ENCODE peak calls at places on chromosome 6, in four cellular contexts. G, L, M and U are unnamed samples.

GRCh38 chr6:41602864-41603608 is 35.2 kb upstream of the MDFI start:
- DNase-seq in G (peak; percentile 76), L (peak; percentile 55), M (peak; percentile 81), U (peak; percentile 99)

GRCh38 chr6:16146527-16146955 is 17.7 kb downstream of the MYLIP start:
- DNase-seq in G (no peak), L (no peak), M (no peak), U (no peak)

GRCh38 chr6:37366910-37367309 is 13.1 kb downstream of the RNF8 start:
- DNase-seq in G (no peak), L (no peak), M (no peak), U (no peak)

GRCh38 chr6:156407334-156407733 is 369.8 kb upstream of the ARID1B start:
- DNase-seq in G (no peak), L (no peak), M (no peak), U (no peak)

GRCh38 chr6:89287351-89288028 is 27.6 kb downstream of the GABRR2 start:
- DNase-seq in G (no peak), L (no peak), M (no peak), U (no peak)

GRCh38 chr6:73248192-73248898 is 14.7 kb downstream of the KHDC1 start:
- DNase-seq in G (no peak), L (no peak), M (no peak), U (peak; percentile 13)

GRCh38 chr6:147204843-147205311 is 660 bp downstream of the STXBP5 start:
- DNase-seq in G (no peak), L (no peak), M (peak; percentile 28), U (peak; percentile 14)

GRCh38 chr6:27608916-27609883 is 136.3 kb upstream of the ZNF184 start:
- DNase-seq in G (no peak), L (no peak), M (peak; percentile 65), U (peak; percentile 87)

GRCh38 chr6:163327936-163328335 is 86.6 kb upstream of the QKI start:
- DNase-seq in G (no peak), L (no peak), M (no peak), U (no peak)

GRCh38 chr6:87066449-87067288 is 28.2 kb downstream of the CGA start:
- DNase-seq in G (peak; percentile 43), L (no peak), M (peak; percentile 75), U (peak; percentile 89)

GRCh38 chr6:170074907-170075306 is 216.0 kb downstream of the DLL1 start:
- DNase-seq in G (no peak), L (peak; percentile 1), M (no peak), U (peak; percentile 43)

GRCh38 chr6:118959903-118960302 is 24.9 kb upstream of the MCM9 start:
- DNase-seq in G (no peak), L (no peak), M (no peak), U (no peak)

GRCh38 chr6:47485083-47485482 is 7.5 kb downstream of the CD2AP start:
- DNase-seq in G (no peak), L (no peak), M (no peak), U (no peak)

GRCh38 chr6:14975124-14975815 is 270.6 kb upstream of the JARID2 start:
- DNase-seq in G (no peak), L (no peak), M (peak; percentile 40), U (no peak)

GRCh38 chr6:80348263-80348662 is 241.8 kb downstream of the BCKDHB start:
- DNase-seq in G (no peak), L (no peak), M (no peak), U (no peak)

GRCh38 chr6:40936810-40937209 is 102.2 kb downstream of the UNC5CL start:
- DNase-seq in G (no peak), L (no peak), M (peak; percentile 95), U (peak; percentile 81)

GRCh38 chr6:105485456-105485855 is 82.6 kb upstream of the PREP start:
- DNase-seq in G (no peak), L (no peak), M (no peak), U (no peak)

GRCh38 chr6:45377041-45377554 is 636 bp downstream of the SUPT3H start:
- DNase-seq in G (no peak), L (no peak), M (no peak), U (peak; percentile 50)

GRCh38 chr6:64006246-64006645 is 370.6 kb downstream of the PHF3 start:
- DNase-seq in G (no peak), L (no peak), M (no peak), U (no peak)

GRCh38 chr6:163729127-163729872 is 314.8 kb downstream of the QKI start:
- DNase-seq in G (no peak), L (no peak), M (no peak), U (no peak)